ENCODE peak calls at places on chromosomes 11 and 22, in nine cellular contexts. A is transverse colon, D is epithelial cell of esophagus, H is pancreas, S is PC-3, Z is sigmoid colon, G is fibroblast of the aortic adventitia, Q is kidney, J is keratinocyte. T is an unnamed sample.

GRCh38 chr11:77294040-77294439 is 7.4 kb downstream of the GDPD4 start:
- DNase-seq in Z (no peak), J (no peak), A (no peak), Q (no peak), S (no peak), G (no peak), D (no peak), H (no peak), T (no peak)

GRCh38 chr11:115630109-115630700 is 126.0 kb upstream of the CADM1 start:
- DNase-seq in A (no peak), D (no peak), Z (no peak), H (no peak), Q (no peak), G (no peak), S (no peak), J (no peak), T (no peak)

GRCh38 chr11:44304091-44305084 is 5.6 kb downstream of the ALX4 start:
- DNase-seq in G (no peak), Q (no peak), Z (no peak), D (no peak), A (no peak), H (no peak), S (no peak), J (no peak), T (peak)

GRCh38 chr22:17888855-17889254 is 114.6 kb upstream of the BID start:
- DNase-seq in H (no peak), A (no peak), J (no peak), Z (no peak), Q (no peak), S (no peak), D (no peak), G (no peak), T (peak)

GRCh38 chr11:59756845-59757244 is 1.7 kb downstream of the STX3 start:
- DNase-seq in A (peak), G (peak), Z (peak), S (peak), J (no peak), Q (no peak), H (peak), D (peak), T (peak)

GRCh38 chr11:67700548-67701262 is 26.3 kb upstream of the ALDH3B2 start:
- DNase-seq in A (no peak), Q (no peak), H (no peak), Z (no peak), D (peak), J (no peak), G (no peak), S (no peak), T (no peak)

GRCh38 chr11:8719260-8720190 is 36.9 kb downstream of the RPL27A start:
- DNase-seq in J (peak), H (peak), A (peak), G (peak), S (peak), D (peak), Z (peak), Q (peak), T (peak)

GRCh38 chr11:118572075-118572913 is at the start of gene ARCN1:
- DNase-seq in Z (peak), H (peak), G (peak), D (peak), Q (peak), J (peak), S (peak), A (peak), T (peak)

GRCh38 chr11:15651782-15652181 is 537.1 kb downstream of the INSC start:
- DNase-seq in Q (peak), J (no peak), S (no peak), Z (no peak), D (no peak), H (no peak), G (no peak), A (no peak), T (no peak)

GRCh38 chr11:1937616-1938342 is 9.4 kb upstream of the MRPL23 start:
- DNase-seq in Q (peak), H (no peak), A (no peak), D (no peak), J (no peak), Z (peak), S (no peak), G (no peak), T (no peak)

GRCh38 chr11:133157180-133157579 is 375.1 kb downstream of the OPCML start:
- DNase-seq in Z (no peak), D (no peak), S (no peak), Q (no peak), G (no peak), H (no peak), A (no peak), J (no peak), T (no peak)

GRCh38 chr22:45908961-45909360 is 68.0 kb downstream of the WNT7B start:
- DNase-seq in Q (no peak), H (no peak), J (no peak), S (no peak), Z (no peak), D (no peak), G (no peak), A (no peak), T (no peak)

GRCh38 chr22:36405671-36406070 is 17.9 kb upstream of the MYH9 start:
- DNase-seq in D (peak), S (peak), G (no peak), Q (no peak), Z (no peak), A (peak), H (no peak), J (no peak), T (no peak)

GRCh38 chr11:76288166-76288978 is 82.1 kb upstream of the WNT11 start:
- DNase-seq in A (no peak), Q (no peak), H (no peak), J (no peak), D (no peak), G (no peak), S (no peak), Z (no peak), T (no peak)

DNA sequence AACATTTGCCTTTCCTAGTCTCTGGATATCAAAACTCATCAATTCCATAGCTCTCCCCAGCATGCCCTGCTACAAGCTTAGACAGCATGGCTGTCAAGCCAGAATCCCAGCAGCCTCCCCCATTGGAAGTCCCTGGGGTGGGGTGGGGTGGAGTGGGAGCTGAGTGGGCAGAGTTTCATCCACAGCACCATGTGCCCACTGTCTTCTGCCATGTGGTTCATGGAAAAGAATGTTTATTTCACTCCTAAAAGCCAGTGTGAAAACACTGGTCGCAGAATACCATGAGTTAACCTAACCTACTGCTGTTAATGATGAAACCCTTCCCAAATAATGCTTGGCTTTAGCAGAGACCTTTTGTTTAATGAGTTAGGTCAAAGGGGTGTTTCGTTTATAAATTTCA is 80.2 kb upstream of the KIRREL3 start:
- DNase-seq in D (no peak), Q (no peak), J (no peak), H (no peak), Z (no peak), G (no peak), A (no peak), S (no peak), T (no peak)
- TF ChIP-seq CTCF in D (no peak), Q (no peak), J (no peak), H (no peak), Z (no peak), G (no peak), A (no peak), S (no peak), T (no peak)

GRCh38 chr11:48022445-48022844 is 42.1 kb downstream of the PTPRJ start:
- DNase-seq in Z (no peak), H (no peak), D (no peak), G (no peak), Q (no peak), A (no peak), S (no peak), J (no peak), T (no peak)

GRCh38 chr11:48019597-48019996 is 39.2 kb downstream of the PTPRJ start:
- DNase-seq in D (no peak), G (no peak), Q (no peak), S (no peak), J (no peak), Z (no peak), A (no peak), H (no peak), T (no peak)

GRCh38 chr11:48019230-48019584 is 38.8 kb downstream of the PTPRJ start:
- DNase-seq in H (no peak), J (no peak), D (no peak), Z (no peak), A (no peak), S (no peak), G (no peak), Q (no peak), T (no peak)

GRCh38 chr11:48018561-48019229 is 38.3 kb downstream of the PTPRJ start:
- DNase-seq in A (no peak), S (no peak), Q (no peak), H (no peak), D (no peak), G (no peak), J (no peak), Z (no peak), T (no peak)

DNA sequence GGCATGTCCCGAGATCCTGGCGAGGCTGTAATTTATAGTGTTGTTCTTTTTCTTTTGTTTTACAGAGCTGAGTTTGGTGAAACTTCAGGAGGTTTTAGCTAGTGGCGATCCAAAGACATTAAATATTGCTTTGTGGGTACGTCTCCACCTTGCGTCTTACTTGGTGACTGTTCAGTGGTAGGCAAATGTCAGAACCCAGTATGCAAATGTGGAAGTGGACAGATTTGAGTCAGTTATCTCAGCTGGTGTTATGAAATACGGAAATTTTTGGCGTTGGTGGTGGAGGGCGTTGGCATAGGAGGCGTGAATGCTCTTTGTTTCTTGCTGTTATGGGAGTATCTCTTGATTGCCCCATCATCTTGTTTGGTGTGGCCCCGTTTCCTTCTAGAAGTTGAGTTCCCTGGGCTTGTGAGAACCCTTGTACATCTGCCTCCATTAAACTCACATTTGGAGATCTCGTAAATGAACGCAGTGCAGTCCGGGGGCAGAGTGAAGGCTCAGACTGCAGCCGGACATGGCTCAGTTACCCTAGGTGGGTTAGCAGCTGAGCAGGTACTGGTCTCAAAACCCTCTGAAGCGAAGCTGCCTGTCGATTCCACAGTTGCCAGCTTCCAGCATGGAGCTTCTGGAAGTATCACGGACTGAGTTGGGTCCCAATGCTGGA is 39.9 kb downstream of the PTPRJ start:
- DNase-seq in Z (no peak), D (peak), H (no peak), J (no peak), G (no peak), Q (no peak), A (peak), S (no peak), T (no peak)
- TF ChIP-seq CTCF in Z (no peak), D (no peak), H (no peak), J (no peak), G (no peak), Q (no peak), A (no peak), S (no peak), T (no peak)

DNA sequence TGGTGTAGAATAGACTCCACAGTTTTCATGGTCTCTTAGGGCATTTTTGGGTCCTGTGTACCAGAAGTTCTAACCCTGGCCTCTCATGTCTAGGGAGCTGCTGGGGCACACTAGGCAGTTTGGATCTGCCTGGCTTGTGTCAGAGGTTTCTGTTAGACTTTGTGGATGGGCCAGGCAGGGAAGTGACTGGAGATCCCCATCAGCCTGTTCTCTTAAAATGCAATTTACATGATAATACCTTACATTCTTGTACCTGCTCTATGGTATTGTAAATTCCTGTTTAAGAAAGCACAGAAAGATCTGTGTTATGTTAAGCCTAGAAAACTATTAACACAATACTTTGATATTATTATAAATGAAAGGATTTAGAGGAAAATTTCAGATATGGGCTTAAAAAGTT is 104.0 kb downstream of the ARHGAP42 start:
- DNase-seq in G (no peak), J (no peak), Q (no peak), Z (no peak), A (no peak), H (no peak), S (no peak), D (no peak), T (no peak)
- TF ChIP-seq CTCF in G (no peak), J (no peak), Q (no peak), Z (no peak), A (no peak), H (no peak), S (no peak), D (no peak), T (no peak)

GRCh38 chr22:29998627-29999026 is 81.6 kb upstream of the HORMAD2 start:
- DNase-seq in D (no peak), H (no peak), G (peak), J (no peak), S (no peak), A (no peak), Z (no peak), Q (no peak), T (no peak)

GRCh38 chr22:29997516-29997915 is 82.7 kb upstream of the HORMAD2 start:
- DNase-seq in Z (no peak), S (no peak), Q (no peak), D (no peak), G (no peak), A (no peak), J (no peak), H (no peak), T (no peak)

GRCh38 chr22:29992341-29993275 is 87.7 kb upstream of the HORMAD2 start:
- DNase-seq in Z (no peak), J (no peak), Q (no peak), S (peak), G (no peak), D (peak), A (no peak), H (no peak), T (no peak)

GRCh38 chr22:29994941-29995340 is 85.3 kb upstream of the HORMAD2 start:
- DNase-seq in A (no peak), H (no peak), D (peak), Z (no peak), G (peak), J (no peak), S (peak), Q (no peak), T (peak)

DNA sequence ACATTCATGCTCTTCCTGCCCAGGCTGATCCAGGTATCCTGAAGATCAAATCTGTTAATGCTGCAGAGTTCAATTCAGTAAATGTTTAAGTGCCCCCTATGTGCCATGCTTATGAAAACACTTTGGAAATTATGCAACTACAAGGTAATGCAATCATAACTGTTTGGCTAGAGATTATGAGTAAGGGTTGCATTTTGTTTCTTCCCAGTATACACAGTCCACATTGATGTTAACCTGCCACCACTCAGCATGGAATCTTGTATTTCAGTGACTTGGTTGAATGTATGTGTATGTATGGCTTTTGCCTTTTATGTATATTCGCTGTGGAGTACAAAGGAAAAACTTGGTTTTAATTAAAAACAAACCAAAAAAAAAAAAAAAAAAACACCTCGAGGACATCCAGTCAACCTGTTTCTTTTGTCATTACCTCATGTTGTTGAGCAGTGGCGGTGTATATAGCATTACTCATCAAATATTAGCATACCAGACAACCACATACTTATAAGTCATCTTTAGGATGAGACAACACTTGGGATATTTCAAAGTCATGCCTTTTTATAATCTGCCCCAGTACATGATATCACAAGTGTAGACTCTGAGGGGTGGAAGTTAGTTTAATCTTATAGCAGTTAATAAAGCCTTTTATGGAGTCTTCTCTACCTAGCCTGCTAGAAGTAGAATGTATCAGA is 86.1 kb upstream of the HORMAD2 start:
- DNase-seq in H (no peak), J (no peak), A (no peak), S (peak), G (peak), Q (no peak), D (peak), Z (no peak), T (peak)
- TF ChIP-seq CTCF in H (no peak), J (peak), A (no peak), S (peak), G (peak), Q (peak), D (peak), Z (no peak), T (peak)

DNA sequence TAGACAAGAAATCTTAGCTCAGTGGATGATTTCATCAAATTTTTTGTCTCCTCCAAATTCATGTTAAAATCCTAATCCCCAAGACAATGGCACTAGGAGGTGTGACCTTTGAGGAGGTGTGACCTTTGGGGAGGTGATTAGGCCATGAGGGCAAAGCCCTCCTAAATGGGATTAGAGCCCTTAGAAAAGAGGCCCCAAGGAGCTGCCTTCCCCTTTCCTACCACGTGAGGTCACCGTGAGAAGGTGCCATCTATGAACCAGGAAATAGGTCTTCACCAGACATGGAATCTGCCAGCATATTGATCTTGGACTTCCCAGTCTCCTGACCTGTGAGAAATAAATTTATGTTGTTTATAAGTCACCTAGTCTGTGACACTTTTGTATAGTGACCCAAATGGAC is 138.7 kb downstream of the TRIM29 start:
- DNase-seq in J (no peak), D (peak), Q (no peak), Z (no peak), A (no peak), S (peak), G (no peak), H (no peak), T (no peak)
- TF ChIP-seq CTCF in J (peak), D (peak), Q (no peak), Z (no peak), A (no peak), S (peak), G (no peak), H (no peak), T (no peak)

GRCh38 chr22:27617214-27617881 is 184.2 kb downstream of the MN1 start:
- DNase-seq in Q (no peak), Z (no peak), S (peak), H (no peak), D (no peak), A (no peak), J (no peak), G (no peak), T (no peak)
- TF ChIP-seq CTCF in Q (no peak), Z (no peak), S (peak), H (no peak), D (peak), A (no peak), J (peak), G (no peak), T (no peak)